ENCODE peak calls at places on chromosomes 1 and 21, in seven cellular contexts. Y is stimulated activated CD4-positive, alpha-beta T cell treated with anti-CD3 and anti-CD28 coated beads, TNF-alpha, amount 100 ng/mL, for 24 hours; M is AG08395; E is erythroblast; L is activated T-helper 1 cell treated with anti-CD3 and anti-CD28 coated beads, Interleukin-12 subunit alpha, Interleukin-12 subunit beta, Interleukin-2, Interleukin-4 antibody, amounts not matched to agents 30 ng/mL and 10 ng/mL and 1 ng/mL, durations not matched to agents 14 hours and 24 hours and 36 hours; V is tibial nerve; I is CD4-positive, alpha-beta T cell. R is an unnamed sample.

GRCh38 chr1:8318436-8318835 is 522 bp downstream of the SLC45A1 start:
- DNase-seq in Y (no peak), M (no peak), E (no peak), L (no peak), V (no peak), I (no peak), R (no peak)

GRCh38 chr1:176029609-176030008 is 177.5 kb downstream of the COP1 start:
- DNase-seq in Y (no peak), M (no peak), E (no peak), L (no peak), V (no peak), I (no peak), R (no peak)

GRCh38 chr21:45022736-45023135 is 51.6 kb upstream of the ADARB1 start:
- DNase-seq in Y (no peak), M (no peak), E (no peak), L (no peak), V (no peak), I (no peak), R (no peak)

GRCh38 chr1:93681549-93682412 is at the start of gene BCAR3:
- DNase-seq in Y (no peak), M (peak), E (peak), L (no peak), V (peak), I (no peak), R (peak)

GRCh38 chr1:39141925-39142324 is 62.6 kb upstream of the MACF1 start:
- DNase-seq in Y (no peak), M (peak), E (no peak), L (no peak), V (no peak), I (no peak), R (no peak)

GRCh38 chr1:52727114-52727586 is 897 bp downstream of the ZYG11B start:
- DNase-seq in Y (no peak), M (peak), E (peak), L (no peak), V (no peak), I (no peak), R (no peak)

GRCh38 chr1:150927629-150928028 is 1.5 kb downstream of the SETDB1 start:
- DNase-seq in Y (no peak), M (no peak), E (no peak), L (no peak), V (no peak), I (no peak), R (no peak)

GRCh38 chr1:51956528-51957509 is 33.7 kb downstream of the RAB3B start:
- DNase-seq in Y (no peak), M (peak), E (no peak), L (no peak), V (no peak), I (no peak), R (no peak)

GRCh38 chr1:24484208-24484607 is 18.4 kb upstream of the RCAN3 start:
- DNase-seq in Y (no peak), M (no peak), E (no peak), L (no peak), V (no peak), I (no peak), R (no peak)

GRCh38 chr1:226233293-226233692 is 9.8 kb downstream of the MIXL1 start:
- DNase-seq in Y (no peak), M (no peak), E (no peak), L (no peak), V (no peak), I (no peak), R (no peak)

GRCh38 chr1:162633327-162633762 is 1.1 kb downstream of the DDR2 start:
- DNase-seq in Y (no peak), M (no peak), E (no peak), L (no peak), V (no peak), I (no peak), R (no peak)

GRCh38 chr1:198776602-198777029 is 137.8 kb downstream of the PTPRC start:
- DNase-seq in Y (no peak), M (peak), E (no peak), L (no peak), V (peak), I (no peak), R (no peak)

GRCh38 chr1:84539972-84540371 is 33.6 kb upstream of the GNG5 start:
- DNase-seq in Y (no peak), M (no peak), E (no peak), L (no peak), V (no peak), I (no peak), R (no peak)

GRCh38 chr1:16208270-16208987 is 4.0 kb downstream of the ARHGEF19 start:
- DNase-seq in Y (no peak), M (no peak), E (peak), L (no peak), V (no peak), I (no peak), R (no peak)

GRCh38 chr1:228236744-228237143 is 28.9 kb downstream of the OBSCN start:
- DNase-seq in Y (no peak), M (peak), E (peak), L (no peak), V (no peak), I (no peak), R (no peak)